ENCODE peak calls at places on chromosomes 16 and 17, in eight cellular contexts. Y, R, A, P, I, B, J and X are unnamed samples.

GRCh38 chr17:46195217-46195855 is 2.1 kb upstream of the KANSL1 start:
- DNase-seq in J (no peak), I (no peak), B (no peak), P (no peak), R (no peak), A (no peak), Y (no peak), X (no peak)

GRCh38 chr17:79960788-79961522 is 74.7 kb downstream of the TBC1D16 start:
- DNase-seq in I (no peak), Y (no peak), R (no peak), J (no peak), B (no peak), A (peak; percentile 2), P (no peak), X (no peak)

GRCh38 chr16:48507346-48507745 is 102.6 kb downstream of the N4BP1 start:
- DNase-seq in P (no peak), A (no peak), Y (peak; percentile 3), J (no peak), B (no peak), I (no peak), R (no peak), X (no peak)

GRCh38 chr16:76441886-76442285 is 164.7 kb downstream of the CNTNAP4 start:
- DNase-seq in Y (no peak), J (no peak), B (no peak), R (no peak), A (peak; percentile 45), I (no peak), P (no peak), X (no peak)

GRCh38 chr17:69733171-69734014 is 318.9 kb downstream of the MAP2K6 start:
- DNase-seq in B (no peak), P (no peak), J (no peak), I (no peak), A (peak; percentile 35), Y (peak; percentile 21), R (peak; percentile 30), X (peak; percentile 35)

GRCh38 chr17:81553616-81554181 is 1.5 kb upstream of the FAAP100 start:
- DNase-seq in B (no peak), I (no peak), A (no peak), Y (peak; percentile 84), P (no peak), R (no peak), J (peak; percentile 63), X (peak; percentile 88)

GRCh38 chr16:31253642-31254045 is 6.1 kb upstream of the ITGAM start:
- DNase-seq in J (no peak), P (no peak), Y (peak; percentile 79), R (no peak), A (no peak), I (no peak), B (peak; percentile 66), X (no peak)

GRCh38 chr17:58531661-58532554 is 17.5 kb upstream of the MTMR4 start:
- DNase-seq in A (peak; percentile 79), P (peak; percentile 67), R (peak; percentile 27), Y (peak; percentile 39), I (peak; percentile 55), B (no peak), J (peak; percentile 35), X (no peak)

GRCh38 chr16:54175552-54176375 is 110.8 kb downstream of the IRX3 start:
- DNase-seq in B (no peak), I (no peak), A (no peak), R (no peak), Y (no peak), J (no peak), P (no peak), X (no peak)

GRCh38 chr17:52157603-52158449 is 688 bp downstream of the CA10 start:
- DNase-seq in I (no peak), B (no peak), R (no peak), Y (no peak), A (peak; percentile 63), J (no peak), P (no peak), X (no peak)

GRCh38 chr17:1043601-1044251 is 46.8 kb downstream of the TIMM22 start:
- DNase-seq in Y (no peak), P (no peak), A (peak; percentile 50), R (no peak), J (peak; percentile 48), I (no peak), B (no peak), X (peak; percentile 45)

GRCh38 chr17:39563476-39563875 is 44.2 kb downstream of the NEUROD2 start:
- DNase-seq in I (no peak), R (no peak), P (no peak), A (peak; percentile 93), Y (no peak), J (no peak), B (no peak), X (no peak)

GRCh38 chr17:7854851-7855642 is at the start of gene TMEM88:
- DNase-seq in Y (peak; percentile 26), A (no peak), P (peak; percentile 36), R (no peak), J (peak; percentile 35), I (no peak), B (no peak), X (no peak)

GRCh38 chr17:73514146-73514863 is 129.9 kb downstream of the SDK2 start:
- DNase-seq in Y (no peak), B (no peak), J (no peak), I (no peak), P (no peak), A (no peak), R (no peak), X (no peak)

GRCh38 chr16:8063151-8063550 is 527.2 kb downstream of the TMEM114 start:
- DNase-seq in Y (no peak), J (no peak), B (no peak), I (no peak), P (no peak), R (no peak), A (no peak), X (no peak)

GRCh38 chr17:61805399-61805798 is 57.9 kb downstream of the BRIP1 start:
- DNase-seq in A (no peak), P (no peak), R (no peak), Y (no peak), J (no peak), I (no peak), B (no peak), X (peak; percentile 27)

GRCh38 chr17:74807925-74808324 is 31.8 kb upstream of the NAT9 start:
- DNase-seq in J (no peak), A (no peak), I (no peak), Y (no peak), B (no peak), P (no peak), R (no peak), X (no peak)

GRCh38 chr17:385195-385835 is 32.7 kb upstream of the RPH3AL start:
- DNase-seq in B (peak; percentile 60), A (peak; percentile 49), R (peak; percentile 20), J (peak; percentile 59), I (peak; percentile 44), P (peak; percentile 14), Y (peak; percentile 62), X (no peak)

GRCh38 chr17:83201206-83202001 is 122.0 kb downstream of the METRNL start:
- DNase-seq in R (no peak), A (no peak), B (no peak), I (no peak), Y (peak; percentile 10), P (peak; percentile 3), J (no peak), X (no peak)

GRCh38 chr17:3735515-3735914 is 11.8 kb downstream of the HASPIN start:
- DNase-seq in A (no peak), Y (no peak), I (no peak), R (no peak), B (no peak), P (no peak), J (no peak), X (no peak)

GRCh38 chr16:14289692-14290340 is 218.7 kb downstream of the MRTFB start:
- DNase-seq in Y (no peak), A (peak; percentile 43), B (no peak), J (no peak), I (peak; percentile 35), R (peak; percentile 78), P (peak; percentile 32), X (no peak)

GRCh38 chr17:45312477-45313418 is 4.1 kb downstream of the MAP3K14 start:
- DNase-seq in J (no peak), B (no peak), Y (no peak), P (no peak), I (no peak), R (no peak), A (no peak), X (no peak)

GRCh38 chr16:63361032-63361624 is 1324.9 kb upstream of the CDH8 start:
- DNase-seq in R (peak; percentile 64), Y (no peak), A (peak; percentile 19), J (no peak), I (no peak), B (no peak), P (no peak), X (peak; percentile 57)

GRCh38 chr16:66207864-66208226 is 158.6 kb upstream of the CDH5 start:
- DNase-seq in Y (no peak), I (no peak), R (no peak), A (no peak), P (no peak), J (no peak), B (no peak), X (no peak)
- H3K27ac ChIP-seq in Y (no peak overlapping the region), I (no peak overlapping the region), R (no peak overlapping the region), A (no peak overlapping the region), P (no peak overlapping the region), J (no peak overlapping the region), B (no peak overlapping the region), X (no peak overlapping the region)

DNA sequence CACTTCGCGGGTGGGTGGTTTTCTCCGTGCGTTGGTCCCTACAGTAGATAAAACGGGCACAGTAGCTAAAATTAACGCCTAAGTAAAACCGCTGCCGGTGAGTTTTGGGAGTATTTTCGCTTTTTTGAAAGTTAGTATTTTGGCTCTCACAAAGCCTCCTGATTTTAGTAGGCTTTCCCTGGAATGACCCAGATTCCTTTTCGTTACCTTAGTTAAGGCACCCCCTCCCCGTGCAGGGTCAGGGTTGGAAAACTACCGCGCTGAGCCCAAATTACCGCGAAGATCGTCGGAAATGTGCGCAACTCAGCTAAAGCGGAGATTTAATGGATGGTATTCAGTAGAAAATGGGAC is 28.3 kb upstream of the ST6GALNAC1 start:
- DNase-seq in J (no peak), I (no peak), A (no peak), R (no peak), P (no peak), Y (no peak), B (no peak), X (no peak)
- TF ChIP-seq CTCF in J (no peak), I (no peak), A (no peak), R (no peak), P (no peak), Y (peak; percentile 33), B (no peak), X (no peak)

DNA sequence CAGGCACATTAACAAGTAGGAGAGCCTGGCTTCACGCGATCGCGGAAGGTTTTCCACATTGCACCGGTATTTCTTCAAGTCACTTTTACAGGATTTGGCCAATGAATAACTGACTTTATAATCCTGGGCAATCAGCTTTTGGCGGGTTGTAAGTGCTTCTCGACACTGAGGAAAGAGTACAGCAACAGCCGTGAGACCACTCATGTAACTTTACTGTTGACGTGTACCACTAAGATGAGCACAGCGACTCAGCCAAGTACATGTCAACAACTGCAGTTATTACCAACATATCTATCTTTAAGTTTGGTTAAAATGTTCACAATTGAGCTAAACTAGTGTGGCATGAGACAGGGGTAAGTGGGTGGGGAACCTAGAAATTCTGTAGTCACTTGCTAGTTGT is 71.7 kb upstream of the CLEC18B start:
- DNase-seq in A (no peak), Y (no peak), J (no peak), B (no peak), I (no peak), R (no peak), P (no peak), X (no peak)
- H3K36me3 ChIP-seq in A (peaks cover 32% of the 10 kb centered on the region), Y (no peaks in the 10 kb centered on the region), J (no peaks in the 10 kb centered on the region), B (peaks cover 17% of the 10 kb centered on the region), I (no peaks in the 10 kb centered on the region), R (peaks cover 65% of the 10 kb centered on the region), P (peaks cover 46% of the 10 kb centered on the region), X (peaks cover 28% of the 10 kb centered on the region)

GRCh38 chr17:63962298-63962744 is 10.4 kb downstream of the SCN4A start:
- DNase-seq in I (no peak), Y (peak; percentile 45), J (no peak), P (no peak), A (no peak), B (no peak), R (no peak), X (no peak)
- H3K27ac ChIP-seq in I (no peak overlapping the region), Y (no peak overlapping the region), J (no peak overlapping the region), P (no peak overlapping the region), A (no peak overlapping the region), B (peak overlapping the region; percentile 21), R (no peak overlapping the region), X (no peak overlapping the region)